ENCODE peak calls at places on chromosomes 12 and 14, in six cellular contexts. D is mammary epithelial cell, B is fibroblast of lung, V is IMR-90, C is MM.1S, I is neuronal stem cell. X is an unnamed sample.

GRCh38 chr14:75519826-75520692 is 2.2 kb upstream of the BATF start:
- DNase-seq in B (no peak), I (no peak), D (no peak), C (no peak), V (peak), X (peak)

GRCh38 chr12:53785161-53785560 is 33.4 kb upstream of the CISTR start:
- DNase-seq in B (no peak), I (no peak), V (no peak), C (no peak), D (no peak), X (no peak)

GRCh38 chr14:53882684-53883083 is 73.9 kb downstream of the BMP4 start:
- DNase-seq in I (no peak), C (no peak), B (no peak), V (peak), D (no peak), X (no peak)

GRCh38 chr14:77023001-77023996 is 5.2 kb downstream of the IRF2BPL start:
- DNase-seq in C (no peak), V (peak), D (peak), B (peak), I (no peak), X (peak)

GRCh38 chr12:116381744-116382455 is 104.4 kb upstream of the MED13L start:
- DNase-seq in V (peak), C (no peak), B (peak), I (peak), D (peak), X (peak)

GRCh38 chr14:52314521-52315354 is 626 bp downstream of the PTGER2 start:
- DNase-seq in D (peak), V (peak), I (no peak), C (no peak), B (peak), X (peak)

GRCh38 chr14:35297677-35298076 is 5.5 kb downstream of the PSMA6 start:
- DNase-seq in V (no peak), D (no peak), C (no peak), B (no peak), I (no peak), X (no peak)

GRCh38 chr12:18430425-18431048 is 169.2 kb downstream of the PIK3C2G start:
- DNase-seq in C (peak), V (peak), B (peak), D (peak), I (peak), X (peak)

GRCh38 chr14:38350102-38350501 is 94.2 kb upstream of the CLEC14A start:
- DNase-seq in V (no peak), D (no peak), I (no peak), C (no peak), B (no peak), X (no peak)

GRCh38 chr12:96070670-96071279 is 35.4 kb upstream of the LTA4H start:
- DNase-seq in I (no peak), B (peak), D (peak), V (no peak), C (no peak), X (peak)

GRCh38 chr12:52063986-52064649 is 5.7 kb upstream of the ATG101 start:
- DNase-seq in C (no peak), V (peak), B (peak), I (no peak), D (no peak), X (peak)

GRCh38 chr12:48924617-48925217 is 575 bp downstream of the FKBP11 start:
- DNase-seq in C (peak), I (no peak), D (peak), V (peak), B (peak), X (peak)

GRCh38 chr14:104134061-104134965 is 4.1 kb upstream of the KIF26A start:
- DNase-seq in I (no peak), B (no peak), D (no peak), C (no peak), V (no peak), X (no peak)

GRCh38 chr14:50335989-50336391 is 23.9 kb downstream of the DMAC2L start:
- DNase-seq in B (peak), C (peak), I (no peak), D (no peak), V (peak), X (peak)

GRCh38 chr12:10891937-10892336 is 7.9 kb upstream of the PRH1 start:
- DNase-seq in V (no peak), B (no peak), D (no peak), C (no peak), I (no peak), X (no peak)

GRCh38 chr12:131137009-131137835 is 183.5 kb downstream of the ADGRD1 start:
- DNase-seq in D (no peak), V (no peak), B (no peak), I (no peak), C (no peak), X (no peak)

GRCh38 chr14:100108840-100109593 is 43.8 kb downstream of the EVL start:
- DNase-seq in V (peak), C (no peak), I (no peak), B (peak), D (no peak), X (peak)

GRCh38 chr12:51434305-51434704 is 9.7 kb downstream of the SLC4A8 start:
- DNase-seq in V (no peak), I (no peak), D (no peak), B (peak), C (no peak), X (no peak)

GRCh38 chr14:99574099-99574880 is 29.7 kb downstream of the CCDC85C start:
- DNase-seq in B (peak), I (peak), V (peak), C (no peak), D (no peak), X (peak)

GRCh38 chr14:38469156-38469555 is 213.3 kb upstream of the CLEC14A start:
- DNase-seq in D (no peak), I (no peak), V (peak), B (no peak), C (no peak), X (peak)

GRCh38 chr14:90678846-90679362 is 137.3 kb downstream of the TTC7B start:
- DNase-seq in D (peak), I (no peak), C (no peak), B (no peak), V (no peak), X (no peak)

GRCh38 chr14:90677484-90678045 is 138.7 kb downstream of the TTC7B start:
- DNase-seq in C (no peak), D (peak), V (peak), B (peak), I (no peak), X (peak)

GRCh38 chr14:90676356-90676755 is 139.9 kb downstream of the TTC7B start:
- DNase-seq in D (no peak), V (peak), B (peak), I (no peak), C (no peak), X (peak)

GRCh38 chr14:90676859-90677258 is 139.4 kb downstream of the TTC7B start:
- DNase-seq in C (no peak), B (peak), D (no peak), V (peak), I (no peak), X (peak)

GRCh38 chr14:90678420-90678819 is 137.8 kb downstream of the TTC7B start:
- DNase-seq in D (peak), I (no peak), B (peak), C (no peak), V (peak), X (peak)
- H2AFZ ChIP-seq in D (no peak), I (no peak), B (no peak), C (no peak), V (no peak), X (no peak)

DNA sequence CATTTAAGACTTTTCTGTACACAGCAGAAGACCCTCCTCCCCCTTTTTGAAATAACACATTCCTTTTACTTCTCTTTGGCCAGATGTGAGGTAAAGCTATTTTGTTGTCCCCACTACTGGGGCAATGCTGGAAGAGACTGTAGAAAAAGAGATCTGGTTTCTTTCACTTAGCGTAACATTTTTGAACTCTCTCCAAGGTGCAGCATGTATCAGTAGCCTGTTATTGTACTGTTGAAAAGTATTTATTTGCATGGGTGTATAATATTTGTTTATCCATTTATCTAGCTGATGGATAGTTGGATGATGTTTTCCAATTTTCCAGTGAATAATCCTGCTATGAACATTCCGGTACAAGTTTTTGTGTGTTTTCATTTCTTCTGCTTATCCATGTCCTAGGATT is 335.2 kb downstream of the SOX5 start:
- DNase-seq in V (no peak), C (no peak), B (no peak), I (no peak), D (no peak), X (no peak)
- H2AFZ ChIP-seq in V (no peak), C (no peak), B (no peak), I (no peak), D (no peak), X (no peak)

GRCh38 chr12:124898200-124898950 is 16.1 kb downstream of the UBC start:
- DNase-seq in B (peak), C (peak), D (peak), I (no peak), V (no peak), X (peak)

GRCh38 chr12:124906606-124907261 is 7.7 kb downstream of the UBC start:
- DNase-seq in B (peak), V (peak), D (peak), C (peak), I (peak), X (peak)

GRCh38 chr12:124901003-124901402 is 13.4 kb downstream of the UBC start:
- DNase-seq in D (no peak), I (no peak), C (no peak), B (no peak), V (no peak), X (no peak)

GRCh38 chr12:124904306-124905098 is 9.9 kb downstream of the UBC start:
- DNase-seq in C (no peak), D (peak), V (peak), I (no peak), B (peak), X (peak)

DNA sequence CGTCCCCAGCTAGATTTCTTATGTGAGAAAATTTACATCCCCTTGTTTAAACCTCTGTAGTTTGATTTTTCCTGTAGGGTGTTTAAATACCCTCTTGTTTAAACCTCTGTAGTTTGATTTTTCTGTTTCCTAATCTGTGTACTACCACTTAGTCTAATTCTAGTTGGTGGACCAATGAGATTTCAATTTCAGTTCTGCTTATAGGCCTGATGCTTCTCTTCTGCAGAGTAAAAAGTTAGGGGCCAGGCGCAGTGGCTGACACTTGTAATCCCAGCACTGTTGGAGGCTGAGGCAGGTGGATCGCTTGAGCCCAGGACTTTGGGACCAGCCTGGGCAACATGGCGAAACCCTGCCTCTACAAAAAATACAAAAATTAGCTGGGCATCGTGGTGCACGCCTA is 11.5 kb downstream of the UBC start:
- DNase-seq in D (no peak), I (no peak), C (no peak), B (no peak), V (no peak), X (no peak)
- H2AFZ ChIP-seq in D (no peak), I (no peak), C (no peak), B (no peak), V (no peak), X (no peak)

DNA sequence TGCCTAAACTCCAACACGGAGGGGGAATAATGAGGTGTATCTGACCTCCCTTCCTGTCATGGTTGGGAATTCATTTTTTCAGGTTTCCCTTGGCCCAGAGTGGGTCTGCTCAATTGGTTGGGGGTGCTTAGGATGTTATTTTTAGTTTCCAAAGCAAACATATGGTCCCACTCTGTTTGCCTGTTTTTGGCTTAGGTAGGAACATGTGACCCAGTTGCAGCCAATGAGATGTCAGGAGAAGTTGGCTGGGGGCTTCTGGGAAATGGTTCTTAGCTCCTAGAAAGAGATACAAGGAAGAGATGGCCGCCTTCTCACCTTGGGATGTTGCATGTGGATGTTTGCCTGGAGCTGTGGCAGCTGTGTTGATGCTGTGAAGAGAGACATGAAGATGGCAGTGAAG is 147.9 kb upstream of the RFLNA start:
- DNase-seq in V (no peak), B (no peak), D (no peak), C (no peak), I (no peak), X (no peak)
- H2AFZ ChIP-seq in V (no peak), B (no peak), D (no peak), C (peak), I (peak), X (no peak)

GRCh38 chr14:55123101-55123500 is 6.0 kb upstream of the LGALS3 start:
- DNase-seq in I (no peak), V (peak), C (no peak), D (peak), B (peak), X (peak)

GRCh38 chr14:55125403-55125802 is 3.6 kb upstream of the LGALS3 start:
- DNase-seq in C (no peak), D (no peak), V (no peak), B (no peak), I (no peak), X (no peak)

GRCh38 chr14:55126932-55127490 is 2.0 kb upstream of the LGALS3 start:
- DNase-seq in V (no peak), B (no peak), C (no peak), I (no peak), D (no peak), X (no peak)

GRCh38 chr14:55126089-55126488 is 3.0 kb upstream of the LGALS3 start:
- DNase-seq in B (no peak), V (no peak), D (no peak), I (no peak), C (no peak), X (peak)

GRCh38 chr14:55124774-55125372 is 4.2 kb upstream of the LGALS3 start:
- DNase-seq in C (no peak), B (no peak), I (no peak), V (no peak), D (no peak), X (no peak)
- H2AFZ ChIP-seq in C (no peak), B (no peak), I (no peak), V (no peak), D (no peak), X (no peak)

GRCh38 chr12:47715877-47716548 is 9.3 kb downstream of the ENDOU start:
- DNase-seq in I (no peak), B (no peak), V (no peak), C (no peak), D (no peak), X (no peak)

GRCh38 chr12:47718531-47718930 is 6.8 kb downstream of the ENDOU start:
- DNase-seq in C (no peak), D (no peak), V (no peak), B (no peak), I (no peak), X (no peak)

GRCh38 chr12:47715393-47715876 is 9.6 kb upstream of the RPAP3 start:
- DNase-seq in I (peak), V (peak), B (peak), D (peak), C (peak), X (peak)

GRCh38 chr12:47717443-47718193 is 7.7 kb downstream of the ENDOU start:
- DNase-seq in I (peak), V (peak), C (peak), D (no peak), B (peak), X (peak)

GRCh38 chr12:47717046-47717442 is 8.2 kb downstream of the ENDOU start:
- DNase-seq in B (no peak), D (no peak), I (no peak), C (no peak), V (no peak), X (no peak)
- H2AFZ ChIP-seq in B (no peak), D (no peak), I (no peak), C (no peak), V (peak), X (peak)

X was measured in GM23248.